ENCODE peak calls at places on chromosomes 13 and 19, in eight cellular contexts. W is H4, B is lower lobe of right lung, Z is RWPE1, L is fibroblast of lung, A is HCT116, C is iPS DF 6.9, O is tibial artery. E is an unnamed sample.

GRCh38 chr13:74217816-74218215 is 83.6 kb upstream of the KLF12 start:
- DNase-seq in W (no peak), B (no peak), Z (no peak), L (peak), A (no peak), C (no peak), O (no peak), E (no peak)

GRCh38 chr19:3699071-3699740 is 1.1 kb downstream of the PIP5K1C start:
- DNase-seq in W (no peak), B (peak), Z (no peak), L (peak), A (no peak), C (no peak), O (peak), E (no peak)

GRCh38 chr13:48908381-48909087 is 67.2 kb upstream of the FNDC3A start:
- DNase-seq in W (peak), B (no peak), Z (peak), L (peak), A (no peak), C (no peak), O (no peak), E (no peak)

GRCh38 chr13:110179116-110179857 is 127.7 kb downstream of the COL4A1 start:
- DNase-seq in W (no peak), B (no peak), Z (no peak), L (no peak), A (no peak), C (no peak), O (no peak), E (no peak)

GRCh38 chr19:10420444-10421239 is at the start of gene PDE4A:
- DNase-seq in W (no peak), B (no peak), Z (no peak), L (no peak), A (no peak), C (no peak), O (no peak), E (no peak)

GRCh38 chr19:48290341-48290922 is 20.6 kb downstream of the ZNF114 start:
- DNase-seq in W (peak), B (no peak), Z (peak), L (peak), A (no peak), C (peak), O (no peak), E (no peak)

GRCh38 chr13:83819156-83819555 is 63.1 kb downstream of the SLITRK1 start:
- DNase-seq in W (no peak), B (no peak), Z (no peak), L (no peak), A (no peak), C (no peak), O (no peak), E (no peak)

GRCh38 chr19:38632476-38633213 is 13.7 kb downstream of the EIF3K start:
- DNase-seq in W (no peak), B (no peak), Z (no peak), L (no peak), A (no peak), C (no peak), O (no peak), E (no peak)

GRCh38 chr13:46359731-46360130 is 27.3 kb downstream of the RUBCNL start:
- DNase-seq in W (no peak), B (no peak), Z (peak), L (peak), A (no peak), C (no peak), O (no peak), E (no peak)

GRCh38 chr13:92143766-92144165 is 745.3 kb downstream of the GPC5 start:
- DNase-seq in W (no peak), B (no peak), Z (no peak), L (peak), A (no peak), C (no peak), O (no peak), E (no peak)

GRCh38 chr19:32343550-32344262 is 1.7 kb upstream of the ZNF507 start:
- DNase-seq in W (no peak), B (no peak), Z (no peak), L (no peak), A (no peak), C (no peak), O (no peak), E (no peak)

GRCh38 chr19:6723738-6724137 is 3.3 kb upstream of the C3 start:
- DNase-seq in W (no peak), B (peak), Z (no peak), L (no peak), A (no peak), C (no peak), O (no peak), E (no peak)

GRCh38 chr13:32911506-32911905 is 104.7 kb upstream of the KL start:
- DNase-seq in W (peak), B (no peak), Z (peak), L (peak), A (peak), C (peak), O (no peak), E (no peak)

GRCh38 chr19:1252221-1252817 is 3.9 kb downstream of the MIDN start:
- DNase-seq in W (peak), B (peak), Z (peak), L (peak), A (no peak), C (no peak), O (peak), E (no peak)

GRCh38 chr19:17263712-17264640 is 569 bp downstream of the USHBP1 start:
- DNase-seq in W (no peak), B (no peak), Z (no peak), L (no peak), A (no peak), C (no peak), O (no peak), E (no peak)

GRCh38 chr19:2431318-2432055 is 4.1 kb upstream of the TIMM13 start:
- DNase-seq in W (no peak), B (no peak), Z (no peak), L (no peak), A (no peak), C (no peak), O (no peak), E (no peak)

GRCh38 chr13:66036024-66036614 is 1194.0 kb downstream of the PCDH9 start:
- DNase-seq in W (no peak), B (no peak), Z (no peak), L (no peak), A (no peak), C (no peak), O (no peak), E (no peak)

GRCh38 chr19:12331211-12331941 is 2.1 kb downstream of the ZNF563 start:
- DNase-seq in W (no peak), B (no peak), Z (no peak), L (no peak), A (no peak), C (no peak), O (no peak), E (no peak)

GRCh38 chr13:50847501-50847900 is 4.0 kb upstream of the DLEU7 start:
- DNase-seq in W (no peak), B (no peak), Z (no peak), L (no peak), A (no peak), C (no peak), O (no peak), E (no peak)

GRCh38 chr19:13953021-13953531 is 767 bp downstream of the DCAF15 start:
- DNase-seq in W (no peak), B (no peak), Z (peak), L (peak), A (no peak), C (no peak), O (no peak), E (no peak)

GRCh38 chr13:77697208-77698103 is at the start of gene SLAIN1:
- DNase-seq in W (peak), B (peak), Z (no peak), L (peak), A (no peak), C (peak), O (peak), E (no peak)

GRCh38 chr13:46530084-46530935 is 22.7 kb upstream of the LRCH1 start:
- DNase-seq in W (peak), B (no peak), Z (no peak), L (peak), A (no peak), C (no peak), O (no peak), E (no peak)